ENCODE peak calls at places on chromosomes 5 and 9, in nine cellular contexts. X, K, B, Y, J, C, E, S and L are unnamed samples.
A peak's percentile ranks its signal among the peaks of the same experiment; 100 is the strongest.

GRCh38 chr5:149053027-149053705 is 9.7 kb downstream of the SH3TC2 start:
- DNase-seq in X (no peak), K (peak; percentile 79), B (peak; percentile 65), Y (no peak), J (no peak), C (peak; percentile 47), E (no peak), S (no peak), L (no peak)

GRCh38 chr5:172588380-172588779 is 52.7 kb upstream of the NEURL1B start:
- DNase-seq in X (no peak), K (no peak), B (no peak), Y (no peak), J (no peak), C (no peak), E (no peak), S (no peak), L (no peak)

GRCh38 chr5:103743455-103743854 is 180.9 kb upstream of the NUDT12 start:
- DNase-seq in X (no peak), K (no peak), B (no peak), Y (no peak), J (no peak), C (no peak), E (no peak), S (no peak), L (no peak)

GRCh38 chr5:26205146-26205545 is 833.2 kb downstream of the CDH9 start:
- DNase-seq in X (no peak), K (no peak), B (no peak), Y (no peak), J (no peak), C (no peak), E (no peak), S (no peak), L (no peak)

GRCh38 chr9:109320734-109321448 is at the start of gene EPB41L4B:
- DNase-seq in X (peak; percentile 93), K (peak; percentile 86), B (peak; percentile 86), Y (peak; percentile 94), J (peak; percentile 96), C (peak; percentile 92), E (peak; percentile 72), S (peak; percentile 98), L (peak; percentile 86)

GRCh38 chr9:15972760-15973159 is 419.9 kb downstream of the CCDC171 start:
- DNase-seq in X (no peak), K (no peak), B (no peak), Y (no peak), J (no peak), C (no peak), E (no peak), S (no peak), L (no peak)

GRCh38 chr5:39146831-39147540 is 72.4 kb downstream of the FYB1 start:
- DNase-seq in X (no peak), K (no peak), B (no peak), Y (no peak), J (no peak), C (no peak), E (no peak), S (no peak), L (no peak)

GRCh38 chr5:82347213-82347947 is 69.2 kb upstream of the RPS23 start:
- DNase-seq in X (peak; percentile 66), K (peak; percentile 93), B (no peak), Y (peak; percentile 43), J (no peak), C (no peak), E (no peak), S (no peak), L (peak; percentile 83)

GRCh38 chr5:124743534-124744169 is 2.8 kb downstream of the ZNF608 start:
- DNase-seq in X (no peak), K (peak; percentile 17), B (peak; percentile 34), Y (no peak), J (peak; percentile 56), C (peak; percentile 61), E (peak; percentile 69), S (no peak), L (no peak)

GRCh38 chr5:5671823-5672222 is 249.3 kb downstream of the ICE1 start:
- DNase-seq in X (no peak), K (no peak), B (no peak), Y (no peak), J (no peak), C (no peak), E (no peak), S (no peak), L (no peak)

GRCh38 chr5:77893225-77893860 is 117.2 kb upstream of the TBCA start:
- DNase-seq in X (no peak), K (peak; percentile 97), B (peak; percentile 95), Y (no peak), J (peak; percentile 27), C (no peak), E (no peak), S (no peak), L (peak; percentile 76)

GRCh38 chr9:32500768-32501167 is 25.2 kb downstream of the RIGI start:
- DNase-seq in X (no peak), K (peak; percentile 48), B (peak; percentile 70), Y (no peak), J (no peak), C (no peak), E (no peak), S (no peak), L (no peak)

GRCh38 chr9:109996936-109997580 is 210.9 kb downstream of the C9orf152 start:
- DNase-seq in X (no peak), K (no peak), B (peak; percentile 14), Y (no peak), J (no peak), C (no peak), E (no peak), S (no peak), L (no peak)

GRCh38 chr5:141872496-141873356 is 5.5 kb downstream of the PCDH1 start:
- DNase-seq in X (no peak), K (no peak), B (no peak), Y (no peak), J (peak; percentile 17), C (no peak), E (no peak), S (no peak), L (no peak)

GRCh38 chr5:81750308-81751008 is 439 bp downstream of the SSBP2 start:
- DNase-seq in X (no peak), K (peak; percentile 68), B (no peak), Y (no peak), J (peak; percentile 21), C (peak; percentile 53), E (no peak), S (peak; percentile 92), L (no peak)

GRCh38 chr5:51386916-51387853 is 3.9 kb downstream of the ISL1 start:
- DNase-seq in X (no peak), K (no peak), B (no peak), Y (no peak), J (no peak), C (peak; percentile 36), E (no peak), S (peak; percentile 66), L (no peak)

GRCh38 chr9:2087500-2088313 is 72.6 kb downstream of the SMARCA2 start:
- DNase-seq in X (no peak), K (peak; percentile 72), B (peak; percentile 50), Y (no peak), J (no peak), C (peak; percentile 36), E (no peak), S (no peak), L (peak; percentile 59)

GRCh38 chr5:54895816-54896341 is 89.5 kb downstream of the ESM1 start:
- DNase-seq in X (no peak), K (peak; percentile 76), B (peak; percentile 42), Y (no peak), J (no peak), C (peak; percentile 70), E (no peak), S (no peak), L (peak; percentile 67)

GRCh38 chr9:115575147-115575546 is 457.2 kb upstream of the TNC start:
- DNase-seq in X (no peak), K (no peak), B (no peak), Y (no peak), J (no peak), C (no peak), E (no peak), S (no peak), L (no peak)

GRCh38 chr5:17315710-17316221 is 98.3 kb downstream of the BASP1 start:
- DNase-seq in X (no peak), K (peak; percentile 83), B (peak; percentile 23), Y (no peak), J (no peak), C (no peak), E (no peak), S (no peak), L (no peak)

GRCh38 chr9:121858788-121859187 is 207.4 kb downstream of the DAB2IP start:
- DNase-seq in X (no peak), K (no peak), B (no peak), Y (no peak), J (no peak), C (no peak), E (peak; percentile 42), S (peak; percentile 44), L (no peak)

GRCh38 chr5:121630402-121630801 is 221.3 kb upstream of the FTMT start:
- DNase-seq in X (no peak), K (peak; percentile 26), B (peak; percentile 16), Y (no peak), J (peak; percentile 16), C (peak; percentile 9), E (no peak), S (no peak), L (peak; percentile 7)

GRCh38 chr9:130173462-130173876 is 1.3 kb downstream of the NCS1 start:
- DNase-seq in X (no peak), K (peak; percentile 63), B (no peak), Y (no peak), J (no peak), C (no peak), E (no peak), S (no peak), L (peak; percentile 58)
- H3K36me3 ChIP-seq in X (no peaks in the 10 kb centered on the region), K (no peaks in the 10 kb centered on the region), B (no peaks in the 10 kb centered on the region), Y (no peaks in the 10 kb centered on the region), J (no peaks in the 10 kb centered on the region), C (no peaks in the 10 kb centered on the region), E (no peaks in the 10 kb centered on the region), S (no peaks in the 10 kb centered on the region), L (peaks cover 22% of the 10 kb centered on the region)

GRCh38 chr5:150788974-150789373 is 10.4 kb downstream of the SMIM3 start:
- DNase-seq in X (no peak), K (no peak), B (no peak), Y (no peak), J (no peak), C (no peak), E (no peak), S (no peak), L (no peak)
- H3K4me1 ChIP-seq in X (peaks cover 3% of the 10 kb centered on the region), K (peaks cover 50% of the 10 kb centered on the region), B (peaks cover 45% of the 10 kb centered on the region), Y (no peaks in the 10 kb centered on the region), J (peaks cover 8% of the 10 kb centered on the region), C (no peaks in the 10 kb centered on the region), E (no peaks in the 10 kb centered on the region), S (peaks cover 42% of the 10 kb centered on the region), L (no peaks in the 10 kb centered on the region)

DNA sequence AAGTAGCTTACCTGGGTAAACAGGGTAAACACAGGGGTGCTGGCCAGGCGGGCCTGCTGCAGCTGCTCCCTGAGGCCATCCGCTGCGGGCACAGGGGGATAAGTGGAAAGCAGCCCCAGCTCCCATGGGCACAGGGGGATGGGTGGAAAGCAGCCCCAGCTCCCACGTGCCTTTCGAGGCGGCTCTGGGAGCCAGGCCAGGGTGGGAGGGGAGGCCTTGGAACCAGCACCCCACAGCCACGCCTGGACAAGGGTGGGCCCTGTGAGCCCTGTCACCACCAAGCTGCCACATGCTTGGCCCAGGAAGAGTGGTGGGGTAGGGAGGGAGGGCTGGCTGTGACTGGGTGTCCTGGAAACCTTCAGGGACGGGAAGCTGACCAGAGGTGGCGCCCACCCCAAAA is 7.8 kb upstream of the CARD9 start:
- DNase-seq in X (no peak), K (no peak), B (no peak), Y (no peak), J (no peak), C (no peak), E (no peak), S (peak; percentile 68), L (no peak)
- H3K36me3 ChIP-seq in X (peaks cover 77% of the 10 kb centered on the region), K (peaks cover 9% of the 10 kb centered on the region), B (peaks cover 5% of the 10 kb centered on the region), Y (no peaks in the 10 kb centered on the region), J (no peaks in the 10 kb centered on the region), C (peaks cover 3% of the 10 kb centered on the region), E (peaks cover 74% of the 10 kb centered on the region), S (no peaks in the 10 kb centered on the region), L (peaks cover 29% of the 10 kb centered on the region)

GRCh38 chr9:124766815-124767554 is 4.1 kb downstream of the NR6A1 start:
- DNase-seq in X (no peak), K (no peak), B (no peak), Y (no peak), J (no peak), C (no peak), E (no peak), S (no peak), L (no peak)
- H3K4me1 ChIP-seq in X (peaks cover 8% of the 10 kb centered on the region), K (no peaks in the 10 kb centered on the region), B (peaks cover 10% of the 10 kb centered on the region), Y (no peaks in the 10 kb centered on the region), J (no peaks in the 10 kb centered on the region), C (peaks cover 47% of the 10 kb centered on the region), E (peaks cover 16% of the 10 kb centered on the region), S (peaks cover 18% of the 10 kb centered on the region), L (peaks cover 12% of the 10 kb centered on the region)